ENCODE peak calls at places on chromosomes 11 and 22, in six cellular contexts. A, S, I, J, G and T are unnamed samples.

GRCh38 chr22:22032099-22032905 is 49.7 kb upstream of the TOP3B start:
- DNase-seq in G (no peak), I (no peak), A (no peak), S (no peak), J (no peak), T (no peak)

GRCh38 chr11:1750481-1750839 is at the start of gene IFITM10:
- DNase-seq in I (no peak), S (peak; percentile 75), G (no peak), A (no peak), J (no peak), T (no peak)

GRCh38 chr11:36361901-36362391 is 65.9 kb downstream of the PRR5L start:
- DNase-seq in S (peak; percentile 65), J (peak; percentile 94), A (no peak), G (no peak), I (no peak), T (peak; percentile 20)

GRCh38 chr11:106581399-106581798 is 436.9 kb downstream of the GUCY1A2 start:
- DNase-seq in J (no peak), G (no peak), S (no peak), A (no peak), I (no peak), T (no peak)

GRCh38 chr11:111749646-111750045 is 16.5 kb downstream of the PPP2R1B start:
- DNase-seq in S (no peak), G (no peak), A (no peak), I (no peak), J (no peak), T (no peak)

GRCh38 chr11:84947970-84948600 is 679.1 kb downstream of the DLG2 start:
- DNase-seq in S (no peak), J (peak; percentile 9), I (no peak), A (no peak), G (no peak), T (no peak)

GRCh38 chr22:38715852-38716251 is 10.1 kb downstream of the GTPBP1 start:
- DNase-seq in G (no peak), S (no peak), J (no peak), A (no peak), I (no peak), T (no peak)

GRCh38 chr11:106379712-106380111 is 302.2 kb downstream of the AASDHPPT start:
- DNase-seq in S (no peak), J (no peak), I (no peak), A (no peak), G (no peak), T (no peak)

GRCh38 chr11:112285918-112286317 is 25.3 kb upstream of the PLET1 start:
- DNase-seq in I (no peak), S (no peak), G (no peak), A (no peak), J (peak; percentile 16), T (peak; percentile 21)

GRCh38 chr22:45583504-45583903 is 80.8 kb downstream of the FBLN1 start:
- DNase-seq in I (no peak), S (no peak), G (no peak), J (no peak), A (no peak), T (no peak)

GRCh38 chr11:97336064-97336463 is 946.3 kb downstream of the JRKL start:
- DNase-seq in S (no peak), I (no peak), G (no peak), A (no peak), J (peak; percentile 44), T (no peak)

GRCh38 chr22:44395116-44396005 is 82.6 kb upstream of the SHISAL1 start:
- DNase-seq in G (no peak), A (no peak), I (no peak), S (peak; percentile 9), J (no peak), T (no peak)

GRCh38 chr11:74743640-74744039 is 5.0 kb upstream of the RNF169 start:
- DNase-seq in A (no peak), G (no peak), I (no peak), S (no peak), J (no peak), T (no peak)

GRCh38 chr11:69598147-69598546 is 42.8 kb upstream of the CCND1 start:
- DNase-seq in I (no peak), A (no peak), S (no peak), G (no peak), J (peak; percentile 51), T (peak; percentile 9)

GRCh38 chr11:774873-775592 is 2.3 kb downstream of the GATD1 start:
- DNase-seq in G (no peak), J (peak; percentile 75), S (no peak), A (no peak), I (no peak), T (peak; percentile 69)

GRCh38 chr11:67632175-67632981 is 2.6 kb upstream of the NUDT8 start:
- DNase-seq in J (no peak), G (no peak), I (no peak), S (peak; percentile 6), A (no peak), T (no peak)

GRCh38 chr11:94885133-94885532 is 88.2 kb downstream of the CWC15 start:
- DNase-seq in G (no peak), S (no peak), A (no peak), I (no peak), J (peak; percentile 22), T (no peak)

GRCh38 chr11:131580466-131580865 is 210.1 kb downstream of the NTM start:
- DNase-seq in J (no peak), A (no peak), S (no peak), G (no peak), I (no peak), T (no peak)

GRCh38 chr11:1924121-1924520 is 4.6 kb downstream of the TNNT3 start:
- DNase-seq in I (no peak), J (no peak), A (no peak), G (no peak), S (no peak), T (no peak)

GRCh38 chr11:8834379-8834778 is 76.6 kb upstream of the AKIP1 start:
- DNase-seq in S (no peak), J (peak; percentile 32), I (no peak), A (no peak), G (no peak), T (peak; percentile 35)

GRCh38 chr11:61021661-61022212 is 50.3 kb downstream of the CD6 start:
- DNase-seq in J (no peak), S (peak; percentile 90), I (no peak), G (peak; percentile 65), A (no peak), T (no peak)

GRCh38 chr11:90243534-90243933 is 20.7 kb upstream of the CHORDC1 start:
- DNase-seq in A (no peak), G (no peak), J (no peak), I (no peak), S (peak; percentile 20), T (no peak)

GRCh38 chr11:623999-624704 is 603 bp downstream of the CDHR5 start:
- DNase-seq in S (no peak), J (peak; percentile 69), A (no peak), G (no peak), I (no peak), T (no peak)

GRCh38 chr11:86041975-86042378 is 26.9 kb downstream of the PICALM start:
- DNase-seq in I (peak; percentile 89), J (peak; percentile 93), S (peak; percentile 80), G (peak; percentile 55), A (peak; percentile 6), T (peak; percentile 94)

GRCh38 chr11:102085864-102086551 is 24.2 kb upstream of the YAP1 start:
- DNase-seq in G (no peak), A (no peak), S (no peak), I (no peak), J (peak; percentile 14), T (no peak)

GRCh38 chr11:114308689-114309089 is 12.5 kb downstream of the NNMT start:
- DNase-seq in I (no peak), G (no peak), A (no peak), S (no peak), J (no peak), T (peak; percentile 57)

GRCh38 chr11:31109446-31109845 is 260.1 kb downstream of the DCDC1 start:
- DNase-seq in J (no peak), G (no peak), I (no peak), A (no peak), S (no peak), T (no peak)

GRCh38 chr11:117199061-117199915 is at the start of gene TAGLN:
- DNase-seq in J (peak; percentile 76), I (no peak), G (no peak), A (no peak), S (peak; percentile 89), T (peak; percentile 66)

GRCh38 chr11:47394322-47395224 is 13.8 kb upstream of the SLC39A13 start:
- DNase-seq in J (no peak), S (peak; percentile 23), A (no peak), G (peak; percentile 40), I (no peak), T (peak; percentile 96)

GRCh38 chr11:73012121-73012863 is 129.8 kb downstream of the FCHSD2 start:
- DNase-seq in I (no peak), A (no peak), S (no peak), G (no peak), J (peak; percentile 47), T (peak; percentile 7)

GRCh38 chr11:127943763-127944162 is 643.6 kb downstream of the ETS1 start:
- DNase-seq in G (no peak), J (peak; percentile 3), A (no peak), I (no peak), S (no peak), T (no peak)

GRCh38 chr11:2655834-2656622 is 43.8 kb downstream of the KCNQ1OT1 start:
- DNase-seq in G (no peak), A (no peak), I (peak; percentile 7), S (peak; percentile 4), J (peak; percentile 48), T (peak; percentile 8)